ENCODE peak calls at places on chromosomes 2 and 18, in nine cellular contexts. K is cardiac fibroblast, Y is MM.1S, N is left ventricle myocardium inferior, M is AG04449, F is GM23248, B is GM23338, U is GM12878, V is endodermal cell. R is an unnamed sample.
A peak's percentile ranks its signal among the peaks of the same experiment; 100 is the strongest.

GRCh38 chr18:4557502-4557901 is 102.4 kb upstream of the DLGAP1 start:
- DNase-seq in K (no peak), V (no peak), U (no peak), B (no peak), N (no peak), F (no peak), M (no peak), Y (no peak), R (no peak)

GRCh38 chr18:31723998-31724711 is 36.5 kb downstream of the SLC25A52 start:
- DNase-seq in K (peak; percentile 19), U (no peak), N (peak; percentile 32), V (no peak), M (no peak), Y (no peak), F (peak; percentile 39), B (no peak), R (no peak)

GRCh38 chr2:673615-674318 is 3.4 kb downstream of the TMEM18 start:
- DNase-seq in U (no peak), V (peak; percentile 38), M (no peak), N (no peak), Y (no peak), K (peak; percentile 35), B (no peak), F (peak; percentile 81), R (no peak)

GRCh38 chr2:120503793-120504571 is 158.0 kb downstream of the INHBB start:
- DNase-seq in V (no peak), F (peak; percentile 93), K (peak; percentile 36), U (no peak), B (peak; percentile 28), M (peak; percentile 14), Y (no peak), N (peak; percentile 82), R (no peak)

GRCh38 chr2:151833984-151834383 is 5.8 kb upstream of the ARL5A start:
- DNase-seq in B (no peak), K (no peak), N (no peak), V (no peak), F (no peak), M (no peak), U (no peak), Y (no peak), R (no peak)

GRCh38 chr2:241122376-241123002 is 20.4 kb upstream of the MTERF4 start:
- DNase-seq in K (no peak), U (no peak), V (no peak), M (no peak), F (no peak), B (no peak), N (no peak), Y (no peak), R (no peak)

GRCh38 chr2:227415538-227416424 is 28.0 kb upstream of the SCYGR1 start:
- DNase-seq in U (no peak), Y (peak; percentile 68), F (peak; percentile 89), B (no peak), N (peak; percentile 53), V (no peak), M (no peak), K (peak; percentile 92), R (peak; percentile 65)

GRCh38 chr2:38590053-38590452 is 12.7 kb downstream of the HNRNPLL start:
- DNase-seq in V (no peak), N (no peak), M (no peak), Y (no peak), K (no peak), F (peak; percentile 19), B (no peak), U (no peak), R (no peak)

GRCh38 chr2:210445116-210445707 is 31.3 kb downstream of the LANCL1 start:
- DNase-seq in N (no peak), K (peak; percentile 41), Y (peak; percentile 38), U (no peak), M (no peak), B (peak; percentile 58), V (no peak), F (peak; percentile 56), R (no peak)

GRCh38 chr18:5305835-5306234 is 10.3 kb upstream of the ZBTB14 start:
- DNase-seq in N (no peak), U (no peak), K (no peak), M (no peak), F (no peak), Y (no peak), V (no peak), B (no peak), R (no peak)

GRCh38 chr2:178152033-178152432 is 39.8 kb downstream of the RBM45 start:
- DNase-seq in Y (no peak), F (peak; percentile 13), V (no peak), M (no peak), K (peak; percentile 39), U (no peak), N (no peak), B (no peak), R (no peak)

GRCh38 chr2:9474361-9475117 is at the start of gene IAH1:
- DNase-seq in F (peak; percentile 77), Y (peak; percentile 62), N (peak; percentile 73), B (peak; percentile 54), K (peak; percentile 61), U (no peak), V (peak; percentile 77), M (no peak), R (no peak)

GRCh38 chr2:219369447-219369861 is 18.3 kb downstream of the DNPEP start:
- DNase-seq in B (no peak), M (no peak), U (no peak), Y (no peak), K (peak; percentile 88), V (no peak), N (peak; percentile 54), F (peak; percentile 41), R (no peak)

GRCh38 chr2:218834685-218835084 is 3.1 kb upstream of the PRKAG3 start:
- DNase-seq in Y (no peak), B (no peak), F (no peak), U (no peak), V (no peak), K (no peak), M (no peak), N (no peak), R (no peak)

DNA sequence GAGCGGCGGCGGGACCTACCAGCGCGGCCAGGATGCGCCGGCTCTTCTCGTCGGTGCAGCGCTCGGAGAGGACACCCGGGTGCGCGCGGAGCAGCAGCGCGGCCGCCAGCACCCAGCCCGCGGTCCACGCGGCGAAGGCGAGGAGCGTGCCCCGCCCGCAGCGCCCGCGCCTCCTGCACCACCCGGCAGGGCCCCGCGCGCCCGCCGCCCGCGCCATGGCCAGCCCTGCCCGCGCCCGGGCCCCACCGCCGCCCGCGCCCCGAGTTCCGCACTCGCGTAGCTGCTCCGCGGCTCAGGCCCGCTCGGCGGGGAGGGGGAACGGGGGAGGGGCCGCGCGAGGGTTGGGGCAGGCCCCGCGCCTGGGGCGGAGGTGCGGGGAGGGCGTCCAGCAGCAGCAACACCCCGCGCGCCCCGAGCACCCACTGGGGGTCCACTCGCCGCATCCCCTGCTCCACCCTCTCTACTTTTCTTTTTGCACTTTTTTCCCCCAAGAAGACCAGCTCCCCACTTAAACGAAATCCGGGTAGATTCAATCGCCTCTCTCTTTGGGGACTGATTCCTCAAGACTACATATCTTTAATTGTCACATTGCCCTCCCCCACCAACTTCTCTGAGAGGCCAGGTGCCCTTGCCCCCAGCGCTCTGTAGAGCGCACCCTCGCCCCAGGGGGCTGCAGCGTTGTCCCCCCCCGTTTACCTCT is at the start of gene DIPK1C:
- DNase-seq in M (no peak), Y (no peak), V (peak; percentile 66), N (peak; percentile 57), K (no peak), U (no peak), B (peak; percentile 47), F (peak; percentile 24), R (no peak)
- H3K4me3 ChIP-seq in M (no peak within 1 kb of the TSS), Y (no peak within 1 kb of the TSS), V (peak within 1 kb of the TSS; percentile 79), N (peak within 1 kb of the TSS; percentile 82), K (peak within 1 kb of the TSS; percentile 3), U (no peak within 1 kb of the TSS), B (peak within 1 kb of the TSS; percentile 77), F (no peak within 1 kb of the TSS), R (no peak within 1 kb of the TSS)

GRCh38 chr2:27807476-27807875 is 36.0 kb downstream of the MRPL33 start:
- DNase-seq in U (no peak), K (peak; percentile 58), F (peak; percentile 49), B (peak; percentile 65), M (no peak), N (no peak), Y (no peak), V (peak; percentile 80), R (no peak)
- H3K4me3 ChIP-seq in U (no peak overlapping the region), K (no peak overlapping the region), F (no peak overlapping the region), B (no peak overlapping the region), M (no peak overlapping the region), N (no peak overlapping the region), Y (no peak overlapping the region), V (no peak overlapping the region), R (no peak overlapping the region)

GRCh38 chr2:30254692-30255015 is 23.3 kb downstream of the LBH start:
- DNase-seq in F (no peak), U (no peak), N (no peak), M (no peak), B (no peak), Y (no peak), V (no peak), K (no peak), R (no peak)
- H3K4me3 ChIP-seq in F (no peak overlapping the region), U (no peak overlapping the region), N (no peak overlapping the region), M (no peak overlapping the region), B (no peak overlapping the region), Y (no peak overlapping the region), V (no peak overlapping the region), K (no peak overlapping the region), R (no peak overlapping the region)

DNA sequence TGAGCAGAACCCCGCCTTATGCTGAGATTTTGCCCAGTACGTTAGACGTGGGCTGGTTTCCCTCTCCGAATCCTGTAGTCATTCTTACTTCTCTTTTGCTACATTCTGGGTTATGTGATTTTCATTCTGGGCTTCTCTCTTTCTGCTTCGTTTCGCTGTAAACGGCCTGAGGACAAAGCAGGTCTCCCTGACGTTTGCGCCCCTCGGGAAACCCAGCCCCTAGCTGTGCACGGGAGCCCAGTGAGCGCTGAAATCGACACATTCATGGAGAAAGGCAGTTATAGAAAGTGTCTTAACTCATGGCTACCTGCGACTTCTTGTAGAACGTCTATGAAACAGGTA is 22.7 kb upstream of the MC5R start:
- DNase-seq in Y (no peak), M (no peak), F (no peak), U (no peak), K (no peak), B (no peak), N (no peak), V (no peak), R (no peak)
- H3K4me3 ChIP-seq in Y (peak overlapping the region; percentile 46), M (no peak overlapping the region), F (peak overlapping the region; percentile 44), U (no peak overlapping the region), K (peak overlapping the region; percentile 2), B (peak overlapping the region; percentile 63), N (peak overlapping the region; percentile 54), V (peak overlapping the region; percentile 82), R (peak overlapping the region; percentile 40)

R was measured in retinal pigment epithelial cell.